ENCODE peak calls at places on chromosomes 3 and 15, in seven cellular contexts. One of them, this sample, is unnamed.

GRCh38 chr15:81789403-81789802 is 256.4 kb downstream of the MEX3B start:
- DNase-seq in progenitor cell of endocrine pancreas: no peak
- DNase-seq in OCI-LY7: no peak
- DNase-seq in body of pancreas: no peak
- DNase-seq in uterus: no peak
- DNase-seq in heart right ventricle: no peak
- DNase-seq in brain microvascular endothelial cell: no peak
- DNase-seq in this sample: no peak

GRCh38 chr15:99106417-99107220 is 1.7 kb downstream of the SYNM start:
- DNase-seq in progenitor cell of endocrine pancreas: no peak
- DNase-seq in heart right ventricle: peak
- DNase-seq in body of pancreas: peak
- DNase-seq in uterus: no peak
- DNase-seq in OCI-LY7: no peak
- DNase-seq in brain microvascular endothelial cell: peak
- DNase-seq in this sample: peak

GRCh38 chr3:13023251-13024055 is 49.8 kb downstream of the IQSEC1 start:
- DNase-seq in uterus: no peak
- DNase-seq in OCI-LY7: peak
- DNase-seq in body of pancreas: no peak
- DNase-seq in progenitor cell of endocrine pancreas: no peak
- DNase-seq in brain microvascular endothelial cell: no peak
- DNase-seq in heart right ventricle: no peak
- DNase-seq in this sample: peak

GRCh38 chr3:50639055-50639494 is 22.1 kb downstream of the MAPKAPK3 start:
- DNase-seq in brain microvascular endothelial cell: peak
- DNase-seq in uterus: no peak
- DNase-seq in progenitor cell of endocrine pancreas: no peak
- DNase-seq in OCI-LY7: no peak
- DNase-seq in body of pancreas: no peak
- DNase-seq in heart right ventricle: no peak
- DNase-seq in this sample: no peak

GRCh38 chr3:195147649-195148121 is 123.3 kb downstream of the XXYLT1 start:
- DNase-seq in brain microvascular endothelial cell: peak
- DNase-seq in progenitor cell of endocrine pancreas: no peak
- DNase-seq in heart right ventricle: peak
- DNase-seq in OCI-LY7: peak
- DNase-seq in body of pancreas: peak
- DNase-seq in uterus: peak
- DNase-seq in this sample: no peak

GRCh38 chr3:154745925-154746324 is 315.9 kb upstream of the GPR149 start:
- DNase-seq in OCI-LY7: no peak
- DNase-seq in uterus: no peak
- DNase-seq in progenitor cell of endocrine pancreas: no peak
- DNase-seq in body of pancreas: no peak
- DNase-seq in heart right ventricle: no peak
- DNase-seq in brain microvascular endothelial cell: no peak
- DNase-seq in this sample: no peak

GRCh38 chr15:69612112-69612511 is 159.5 kb downstream of the RPLP1 start:
- DNase-seq in progenitor cell of endocrine pancreas: no peak
- DNase-seq in uterus: no peak
- DNase-seq in OCI-LY7: no peak
- DNase-seq in brain microvascular endothelial cell: no peak
- DNase-seq in body of pancreas: no peak
- DNase-seq in heart right ventricle: no peak
- DNase-seq in this sample: no peak

GRCh38 chr3:187210555-187211327 is 13.5 kb downstream of the RTP1 start:
- DNase-seq in OCI-LY7: no peak
- DNase-seq in uterus: no peak
- DNase-seq in heart right ventricle: no peak
- DNase-seq in progenitor cell of endocrine pancreas: no peak
- DNase-seq in brain microvascular endothelial cell: no peak
- DNase-seq in body of pancreas: no peak
- DNase-seq in this sample: no peak

GRCh38 chr3:10975695-10976234 is 16.8 kb upstream of the SLC6A1 start:
- DNase-seq in OCI-LY7: no peak
- DNase-seq in body of pancreas: no peak
- DNase-seq in heart right ventricle: no peak
- DNase-seq in progenitor cell of endocrine pancreas: no peak
- DNase-seq in uterus: no peak
- DNase-seq in brain microvascular endothelial cell: no peak
- DNase-seq in this sample: no peak

GRCh38 chr3:15892311-15892710 is 94.5 kb upstream of the ANKRD28 start:
- DNase-seq in brain microvascular endothelial cell: no peak
- DNase-seq in uterus: no peak
- DNase-seq in OCI-LY7: no peak
- DNase-seq in heart right ventricle: no peak
- DNase-seq in progenitor cell of endocrine pancreas: no peak
- DNase-seq in body of pancreas: no peak
- DNase-seq in this sample: no peak

GRCh38 chr3:185145511-185145910 is 7.3 kb downstream of the C3orf70 start:
- DNase-seq in brain microvascular endothelial cell: no peak
- DNase-seq in progenitor cell of endocrine pancreas: no peak
- DNase-seq in uterus: no peak
- DNase-seq in body of pancreas: no peak
- DNase-seq in heart right ventricle: no peak
- DNase-seq in OCI-LY7: no peak
- DNase-seq in this sample: no peak

GRCh38 chr15:49036650-49037545 is 9.3 kb downstream of the SECISBP2L start:
- DNase-seq in brain microvascular endothelial cell: peak
- DNase-seq in body of pancreas: no peak
- DNase-seq in OCI-LY7: no peak
- DNase-seq in uterus: no peak
- DNase-seq in heart right ventricle: no peak
- DNase-seq in progenitor cell of endocrine pancreas: no peak
- DNase-seq in this sample: no peak

GRCh38 chr3:64668582-64669510 is 19.0 kb downstream of the ADAMTS9 start:
- DNase-seq in progenitor cell of endocrine pancreas: no peak
- DNase-seq in heart right ventricle: no peak
- DNase-seq in body of pancreas: no peak
- DNase-seq in brain microvascular endothelial cell: no peak
- DNase-seq in uterus: no peak
- DNase-seq in OCI-LY7: no peak
- DNase-seq in this sample: no peak

GRCh38 chr3:138593488-138594149 is 441 bp downstream of the CEP70 start:
- DNase-seq in heart right ventricle: no peak
- DNase-seq in progenitor cell of endocrine pancreas: peak
- DNase-seq in body of pancreas: peak
- DNase-seq in brain microvascular endothelial cell: no peak
- DNase-seq in OCI-LY7: no peak
- DNase-seq in uterus: no peak
- DNase-seq in this sample: no peak

GRCh38 chr3:35680866-35681650 is 41.7 kb downstream of the ARPP21 start:
- DNase-seq in heart right ventricle: no peak
- DNase-seq in uterus: no peak
- DNase-seq in OCI-LY7: no peak
- DNase-seq in brain microvascular endothelial cell: no peak
- DNase-seq in body of pancreas: no peak
- DNase-seq in progenitor cell of endocrine pancreas: no peak
- DNase-seq in this sample: no peak

GRCh38 chr3:179005213-179005612 is 66.4 kb downstream of the ZMAT3 start:
- DNase-seq in progenitor cell of endocrine pancreas: no peak
- DNase-seq in body of pancreas: no peak
- DNase-seq in brain microvascular endothelial cell: no peak
- DNase-seq in OCI-LY7: no peak
- DNase-seq in uterus: no peak
- DNase-seq in heart right ventricle: no peak
- DNase-seq in this sample: no peak

GRCh38 chr15:97521894-97522293 is 438.6 kb upstream of the ARRDC4 start:
- DNase-seq in uterus: no peak
- DNase-seq in body of pancreas: peak
- DNase-seq in brain microvascular endothelial cell: no peak
- DNase-seq in heart right ventricle: peak
- DNase-seq in OCI-LY7: no peak
- DNase-seq in progenitor cell of endocrine pancreas: no peak
- DNase-seq in this sample: no peak

GRCh38 chr3:120506828-120507774 is 56.3 kb upstream of the FSTL1 start:
- DNase-seq in OCI-LY7: peak
- DNase-seq in uterus: peak
- DNase-seq in body of pancreas: peak
- DNase-seq in brain microvascular endothelial cell: peak
- DNase-seq in heart right ventricle: no peak
- DNase-seq in progenitor cell of endocrine pancreas: no peak
- DNase-seq in this sample: no peak

GRCh38 chr3:133763797-133764734 is 17.9 kb downstream of the TF start:
- DNase-seq in OCI-LY7: no peak
- DNase-seq in brain microvascular endothelial cell: no peak
- DNase-seq in body of pancreas: no peak
- DNase-seq in heart right ventricle: no peak
- DNase-seq in progenitor cell of endocrine pancreas: no peak
- DNase-seq in uterus: no peak
- DNase-seq in this sample: no peak

GRCh38 chr3:127478922-127479321 is 111.6 kb downstream of the TPRA1 start:
- DNase-seq in uterus: no peak
- DNase-seq in OCI-LY7: no peak
- DNase-seq in heart right ventricle: no peak
- DNase-seq in body of pancreas: no peak
- DNase-seq in progenitor cell of endocrine pancreas: no peak
- DNase-seq in brain microvascular endothelial cell: no peak
- DNase-seq in this sample: peak

GRCh38 chr15:51205050-51205707 is 110.5 kb upstream of the TNFAIP8L3 start:
- DNase-seq in body of pancreas: peak
- DNase-seq in uterus: no peak
- DNase-seq in progenitor cell of endocrine pancreas: no peak
- DNase-seq in brain microvascular endothelial cell: no peak
- DNase-seq in OCI-LY7: no peak
- DNase-seq in heart right ventricle: no peak
- DNase-seq in this sample: no peak

GRCh38 chr3:165192610-165193192 is 3.5 kb downstream of the SLITRK3 start:
- DNase-seq in heart right ventricle: no peak
- DNase-seq in brain microvascular endothelial cell: no peak
- DNase-seq in uterus: peak
- DNase-seq in progenitor cell of endocrine pancreas: no peak
- DNase-seq in body of pancreas: no peak
- DNase-seq in OCI-LY7: no peak
- DNase-seq in this sample: peak

GRCh38 chr3:184332370-184333090 is 4.9 kb upstream of the FAM131A start:
- DNase-seq in heart right ventricle: no peak
- DNase-seq in uterus: no peak
- DNase-seq in progenitor cell of endocrine pancreas: no peak
- DNase-seq in body of pancreas: no peak
- DNase-seq in brain microvascular endothelial cell: peak
- DNase-seq in OCI-LY7: no peak
- DNase-seq in this sample: no peak

GRCh38 chr3:174466471-174467054 is 392.6 kb upstream of the NAALADL2 start:
- DNase-seq in progenitor cell of endocrine pancreas: no peak
- DNase-seq in OCI-LY7: no peak
- DNase-seq in body of pancreas: no peak
- DNase-seq in brain microvascular endothelial cell: no peak
- DNase-seq in uterus: no peak
- DNase-seq in heart right ventricle: no peak
- DNase-seq in this sample: no peak

GRCh38 chr15:41483115-41483514 is 10.6 kb upstream of the ITPKA start:
- DNase-seq in progenitor cell of endocrine pancreas: no peak
- DNase-seq in heart right ventricle: no peak
- DNase-seq in uterus: no peak
- DNase-seq in body of pancreas: no peak
- DNase-seq in brain microvascular endothelial cell: no peak
- DNase-seq in OCI-LY7: no peak
- DNase-seq in this sample: no peak

GRCh38 chr3:52053307-52054304 is 2.8 kb downstream of the DUSP7 start:
- DNase-seq in progenitor cell of endocrine pancreas: no peak
- DNase-seq in uterus: peak
- DNase-seq in body of pancreas: no peak
- DNase-seq in brain microvascular endothelial cell: no peak
- DNase-seq in OCI-LY7: peak
- DNase-seq in heart right ventricle: no peak
- DNase-seq in this sample: no peak
- TF ChIP-seq CTCF in progenitor cell of endocrine pancreas: no peak
- TF ChIP-seq CTCF in uterus: peak
- TF ChIP-seq CTCF in body of pancreas: no peak
- TF ChIP-seq CTCF in brain microvascular endothelial cell: peak
- TF ChIP-seq CTCF in OCI-LY7: peak
- TF ChIP-seq CTCF in heart right ventricle: no peak
- TF ChIP-seq CTCF in this sample: peak

DNA sequence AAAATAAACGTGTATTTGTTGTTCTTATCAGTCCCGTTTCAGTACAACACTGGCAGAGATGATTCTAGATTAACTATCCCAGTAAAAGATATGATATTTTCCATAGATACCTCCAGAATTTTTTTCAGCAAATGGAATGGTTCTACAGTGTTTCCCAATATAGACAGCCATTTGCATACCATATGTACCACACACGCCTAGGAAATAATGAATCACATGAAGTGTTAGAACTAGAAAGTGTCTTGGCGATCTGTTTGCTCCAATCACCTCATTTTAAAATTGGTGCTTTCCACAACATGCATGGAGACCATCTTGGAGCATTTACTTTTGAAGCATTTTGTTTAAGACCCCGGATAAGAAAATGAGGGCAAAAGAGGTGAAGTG is 2.0 kb downstream of the C2CD4A start:
- DNase-seq in progenitor cell of endocrine pancreas: no peak
- DNase-seq in heart right ventricle: no peak
- DNase-seq in uterus: no peak
- DNase-seq in body of pancreas: no peak
- DNase-seq in brain microvascular endothelial cell: no peak
- DNase-seq in OCI-LY7: no peak
- DNase-seq in this sample: no peak
- TF ChIP-seq CTCF in progenitor cell of endocrine pancreas: no peak
- TF ChIP-seq CTCF in heart right ventricle: no peak
- TF ChIP-seq CTCF in uterus: no peak
- TF ChIP-seq CTCF in body of pancreas: no peak
- TF ChIP-seq CTCF in brain microvascular endothelial cell: no peak
- TF ChIP-seq CTCF in OCI-LY7: no peak
- TF ChIP-seq CTCF in this sample: peak

GRCh38 chr3:104564045-104564643 is 802.6 kb upstream of the ALCAM start:
- DNase-seq in uterus: peak
- DNase-seq in brain microvascular endothelial cell: peak
- DNase-seq in body of pancreas: peak
- DNase-seq in OCI-LY7: peak
- DNase-seq in progenitor cell of endocrine pancreas: no peak
- DNase-seq in heart right ventricle: no peak
- DNase-seq in this sample: no peak
- TF ChIP-seq CTCF in uterus: peak
- TF ChIP-seq CTCF in brain microvascular endothelial cell: peak
- TF ChIP-seq CTCF in body of pancreas: peak
- TF ChIP-seq CTCF in OCI-LY7: peak
- TF ChIP-seq CTCF in progenitor cell of endocrine pancreas: peak
- TF ChIP-seq CTCF in heart right ventricle: peak
- TF ChIP-seq CTCF in this sample: peak

DNA sequence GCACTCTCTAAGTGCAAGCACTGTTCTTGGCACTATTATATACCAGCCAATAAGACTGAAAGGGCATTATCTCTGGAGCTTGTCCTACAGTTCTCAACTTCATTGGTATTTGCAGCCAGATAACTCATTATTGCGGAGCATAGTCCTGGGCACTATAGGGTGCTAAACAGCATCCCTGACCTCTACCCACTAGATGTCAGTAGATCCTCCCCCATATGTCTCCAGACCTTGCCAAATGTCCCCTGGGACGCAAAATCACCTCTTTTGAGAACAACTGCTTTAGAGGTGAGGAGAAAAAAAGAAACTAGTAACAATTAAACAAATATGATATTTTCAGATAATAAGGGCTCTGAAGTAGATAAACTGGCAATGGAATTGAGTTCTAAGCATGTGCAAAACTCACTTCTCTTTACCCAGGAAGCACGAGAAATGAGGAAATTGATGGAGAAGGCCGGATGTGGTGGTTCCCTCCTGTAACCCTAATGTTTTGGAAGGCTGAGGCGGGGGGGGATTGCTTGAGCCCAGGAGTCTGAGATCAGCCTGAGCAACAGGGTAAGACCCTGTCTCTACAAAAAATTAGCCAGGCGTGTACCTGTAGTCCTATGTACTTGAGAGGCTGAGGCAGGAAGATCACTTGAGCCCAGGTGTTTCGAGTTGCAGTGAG is 61.4 kb downstream of the FRMD4B start:
- DNase-seq in progenitor cell of endocrine pancreas: no peak
- DNase-seq in body of pancreas: no peak
- DNase-seq in heart right ventricle: no peak
- DNase-seq in OCI-LY7: peak
- DNase-seq in brain microvascular endothelial cell: no peak
- DNase-seq in uterus: no peak
- DNase-seq in this sample: no peak
- TF ChIP-seq CTCF in progenitor cell of endocrine pancreas: peak
- TF ChIP-seq CTCF in body of pancreas: peak
- TF ChIP-seq CTCF in heart right ventricle: no peak
- TF ChIP-seq CTCF in OCI-LY7: peak
- TF ChIP-seq CTCF in brain microvascular endothelial cell: peak
- TF ChIP-seq CTCF in uterus: no peak
- TF ChIP-seq CTCF in this sample: peak